ENCODE peak calls at places on chromosomes 6 and 20, in four cellular contexts. T is H1, P is GM12878, Q is HepG2. X is an unnamed sample.

GRCh38 chr20:5863040-5863811 is 87.1 kb downstream of the TRMT6 start:
- DNase-seq in P (no peak), Q (no peak), T (no peak), X (no peak)

GRCh38 chr6:56860466-56860865 is 94.4 kb upstream of the BEND6 start:
- DNase-seq in Q (no peak), T (no peak), P (no peak), X (no peak)

GRCh38 chr6:121434037-121434770 is 1.2 kb upstream of the GJA1 start:
- DNase-seq in Q (no peak), P (no peak), T (no peak), X (no peak)

GRCh38 chr6:40674170-40674569 is 87.0 kb upstream of the LRFN2 start:
- DNase-seq in P (no peak), T (no peak), Q (no peak), X (no peak)

GRCh38 chr6:2244261-2245102 is 923 bp downstream of the GMDS start:
- DNase-seq in Q (peak; percentile 35), T (no peak), P (no peak), X (no peak)

GRCh38 chr20:46108435-46108841 is 9.7 kb upstream of the CD40 start:
- DNase-seq in P (peak; percentile 93), T (no peak), Q (no peak), X (no peak)

GRCh38 chr6:84657486-84657885 is 106.9 kb downstream of the TBX18 start:
- DNase-seq in Q (no peak), P (no peak), T (no peak), X (no peak)

GRCh38 chr6:118565317-118565960 is 17.3 kb downstream of the PLN start:
- DNase-seq in Q (peak; percentile 36), T (no peak), P (peak; percentile 65), X (peak; percentile 9)

GRCh38 chr6:13538084-13538483 is 36.3 kb upstream of the SIRT5 start:
- DNase-seq in Q (peak; percentile 55), T (no peak), P (no peak), X (no peak)

GRCh38 chr20:37897008-37897548 is 5.8 kb upstream of the VSTM2L start:
- DNase-seq in P (no peak), Q (no peak), T (peak; percentile 71), X (no peak)

GRCh38 chr20:16654858-16655257 is 75.0 kb upstream of the SNRPB2 start:
- DNase-seq in T (no peak), Q (no peak), P (no peak), X (no peak)

GRCh38 chr6:155771822-155772221 is 316.2 kb upstream of the NOX3 start:
- DNase-seq in P (no peak), Q (no peak), T (no peak), X (no peak)

GRCh38 chr6:7785243-7785941 is 59.5 kb downstream of the BMP6 start:
- DNase-seq in T (no peak), Q (no peak), P (no peak), X (no peak)

GRCh38 chr6:131807644-131808459 is at the start of gene ENPP1:
- DNase-seq in P (no peak), T (peak; percentile 83), Q (peak; percentile 71), X (peak; percentile 38)

GRCh38 chr6:154868143-154868594 is 126.9 kb upstream of the TIAM2 start:
- DNase-seq in T (no peak), Q (peak; percentile 79), P (no peak), X (no peak)

GRCh38 chr6:136067731-136068341 is 182.3 kb downstream of the MTFR2 start:
- DNase-seq in P (no peak), Q (no peak), T (peak; percentile 48), X (peak; percentile 74)

GRCh38 chr6:117992856-117993255 is 85.8 kb downstream of the SLC35F1 start:
- DNase-seq in Q (no peak), P (no peak), T (no peak), X (no peak)

GRCh38 chr6:113875470-113875869 is 18.3 kb downstream of the MARCKS start:
- DNase-seq in T (no peak), Q (no peak), P (no peak), X (no peak)

GRCh38 chr6:10276106-10276505 is 138.8 kb downstream of the TFAP2A start:
- DNase-seq in P (no peak), T (no peak), Q (no peak), X (no peak)

GRCh38 chr20:63037669-63038268 is 31.0 kb upstream of the BHLHE23 start:
- DNase-seq in Q (no peak), P (no peak), T (no peak), X (no peak)

GRCh38 chr20:51750037-51750769 is 18.0 kb downstream of the ATP9A start:
- DNase-seq in Q (peak; percentile 96), T (no peak), P (no peak), X (no peak)

GRCh38 chr20:24245093-24245492 is 224.3 kb upstream of the SYNDIG1 start:
- DNase-seq in P (no peak), Q (no peak), T (no peak), X (no peak)

GRCh38 chr20:32040142-32040953 is 11.7 kb upstream of the HCK start:
- DNase-seq in Q (no peak), T (no peak), P (no peak), X (no peak)

GRCh38 chr6:43584892-43585570 is 9.0 kb downstream of the POLH start:
- DNase-seq in P (no peak), T (no peak), Q (no peak), X (no peak)

GRCh38 chr6:104940881-104941693 is 15.8 kb upstream of the LIN28B start:
- DNase-seq in T (peak; percentile 89), P (no peak), Q (peak; percentile 43), X (no peak)

GRCh38 chr6:106754215-106754614 is 124.8 kb downstream of the QRSL1 start:
- DNase-seq in Q (no peak), T (no peak), P (no peak), X (no peak)

DNA sequence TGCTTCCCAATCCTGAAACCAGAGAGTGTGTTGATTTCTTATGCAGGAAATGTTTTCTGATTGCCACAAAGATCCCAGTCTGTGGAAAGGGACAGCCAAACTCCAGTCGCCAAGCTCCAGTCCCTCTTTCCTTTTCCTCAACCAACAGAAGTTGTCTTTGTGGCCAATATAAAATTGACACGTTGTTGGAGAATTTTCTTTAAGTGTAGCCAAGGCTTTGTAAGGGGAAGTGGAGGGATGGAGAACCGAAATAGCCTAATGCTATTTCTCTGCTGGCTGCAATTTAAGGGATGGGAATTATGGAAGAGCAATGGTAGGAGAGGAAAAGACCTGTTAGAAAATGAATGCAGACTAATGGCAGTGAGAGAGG is 5.4 kb downstream of the ADGRB3 start:
- DNase-seq in T (no peak), P (no peak), Q (no peak), X (no peak)
- H3K4me3 ChIP-seq in T (peak overlapping the region; percentile 50), P (no peak overlapping the region), Q (no peak overlapping the region), X (peak overlapping the region; percentile 36)

GRCh38 chr6:158633127-158633526 is 11.4 kb downstream of the DYNLT1 start:
- DNase-seq in Q (no peak), T (no peak), P (no peak), X (no peak)

GRCh38 chr6:158636778-158637177 is 7.8 kb downstream of the DYNLT1 start:
- DNase-seq in P (no peak), Q (no peak), T (no peak), X (no peak)

GRCh38 chr6:158638393-158638792 is 6.2 kb downstream of the DYNLT1 start:
- DNase-seq in Q (no peak), T (peak; percentile 29), P (no peak), X (no peak)

GRCh38 chr6:158634695-158635426 is 9.7 kb downstream of the DYNLT1 start:
- DNase-seq in Q (no peak), P (no peak), T (no peak), X (no peak)

DNA sequence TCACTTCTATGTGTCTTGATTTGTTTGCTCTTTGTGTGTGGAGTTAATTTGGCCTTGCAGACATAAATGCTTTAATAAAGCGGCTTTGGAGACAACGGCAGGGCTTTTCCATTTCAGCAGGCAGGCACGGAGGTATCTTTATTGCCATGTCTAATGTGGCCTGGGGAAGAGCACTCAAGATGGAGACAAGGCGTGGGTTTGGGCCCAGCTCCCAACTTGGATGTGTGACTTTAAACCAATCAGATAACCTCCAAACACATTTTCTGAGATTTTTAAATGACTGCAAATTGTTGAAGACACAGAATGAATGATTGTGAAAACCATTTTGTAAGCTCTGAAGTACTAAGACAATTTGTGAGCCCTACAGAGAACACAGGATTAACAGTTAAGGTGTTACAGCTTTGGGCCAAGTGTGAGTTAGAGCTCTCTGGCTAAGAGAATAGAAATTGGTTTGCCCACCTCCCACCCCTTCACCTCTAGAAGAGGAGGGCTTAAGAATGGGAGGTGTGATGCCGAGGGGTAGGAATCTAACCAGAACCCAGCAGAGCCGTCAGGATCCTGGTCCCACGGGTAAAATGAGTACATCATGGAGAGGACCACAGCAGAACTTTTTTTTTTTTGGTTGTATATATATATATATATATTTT is 9.0 kb downstream of the DYNLT1 start:
- DNase-seq in Q (no peak), P (no peak), T (no peak), X (no peak)
- TF ChIP-seq ZNF274 in Q (no peak), P (no peak), T (no peak), X (no peak)

DNA sequence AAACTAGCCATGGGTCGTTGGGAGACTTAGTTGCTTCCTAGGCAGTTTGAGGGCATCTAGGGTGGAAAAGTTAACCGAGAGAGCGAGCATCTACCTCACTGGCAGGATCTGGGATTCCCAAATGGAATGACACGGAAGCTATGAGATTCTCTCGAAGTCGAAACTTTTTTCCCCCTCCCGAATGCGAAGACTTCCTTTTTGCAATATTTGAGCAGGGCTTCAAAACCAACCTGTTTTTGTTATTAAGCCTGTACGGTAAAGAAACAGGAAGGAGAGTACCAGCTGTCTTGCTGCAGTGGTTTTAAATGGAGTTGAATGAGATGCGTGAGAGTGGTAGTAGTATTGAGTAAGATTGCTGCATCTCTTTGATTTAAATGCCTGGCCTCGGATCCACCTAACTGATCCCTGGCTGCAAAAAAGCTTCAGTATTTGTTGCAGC is 1.1 kb downstream of the NCOA3 start:
- DNase-seq in T (no peak), Q (peak; percentile 52), P (no peak), X (no peak)
- TF ChIP-seq SUZ12 in T (no peak), Q (no peak), P (no peak), X (no peak)

GRCh38 chr20:10652185-10652584 is 21.6 kb downstream of the JAG1 start:
- DNase-seq in Q (no peak), T (no peak), P (no peak), X (no peak)

GRCh38 chr20:10652660-10653191 is 21.1 kb downstream of the JAG1 start:
- DNase-seq in P (no peak), T (no peak), Q (peak; percentile 89), X (no peak)

GRCh38 chr20:10654630-10655029 is 19.2 kb downstream of the JAG1 start:
- DNase-seq in Q (no peak), P (peak; percentile 79), T (no peak), X (no peak)

GRCh38 chr20:10655723-10656122 is 18.1 kb downstream of the JAG1 start:
- DNase-seq in P (no peak), T (no peak), Q (no peak), X (no peak)

GRCh38 chr20:10653593-10654288 is 20.1 kb downstream of the JAG1 start:
- DNase-seq in P (peak; percentile 50), T (no peak), Q (no peak), X (no peak)
- H3K4me3 ChIP-seq in P (no peak overlapping the region), T (no peak overlapping the region), Q (no peak overlapping the region), X (no peak overlapping the region)